ENCODE peak calls at places on chromosomes 5 and 9, in six cellular contexts. M, S, L, P, X and V are unnamed samples.

GRCh38 chr9:137488906-137489305 is 29.8 kb upstream of the NSMF start:
- DNase-seq in X (no peak), L (no peak), P (no peak), S (no peak), M (no peak), V (no peak)

GRCh38 chr5:128084228-128085167 is 932 bp downstream of the SLC12A2 start:
- DNase-seq in X (peak; percentile 37), P (no peak), S (peak; percentile 58), M (peak; percentile 52), L (peak; percentile 48), V (peak; percentile 44)

GRCh38 chr5:111748304-111748763 is 8.7 kb downstream of the NREP start:
- DNase-seq in X (peak; percentile 95), M (peak; percentile 97), S (peak; percentile 95), L (no peak), P (no peak), V (no peak)

GRCh38 chr9:109716631-109717030 is 63.4 kb upstream of the PALM2AKAP2 start:
- DNase-seq in M (peak; percentile 6), S (peak; percentile 15), P (no peak), X (no peak), L (no peak), V (no peak)

GRCh38 chr5:79527431-79527830 is 13.5 kb upstream of the HOMER1 start:
- DNase-seq in S (no peak), M (no peak), L (no peak), X (no peak), P (no peak), V (no peak)

GRCh38 chr5:198941-199820 is 7.9 kb downstream of the LRRC14B start:
- DNase-seq in X (no peak), S (no peak), L (no peak), P (no peak), M (no peak), V (no peak)

GRCh38 chr9:107587175-107587963 is 97.8 kb upstream of the KLF4 start:
- DNase-seq in X (peak; percentile 69), S (no peak), M (no peak), P (no peak), L (no peak), V (no peak)

GRCh38 chr9:134358026-134358967 is 32.0 kb downstream of the RXRA start:
- DNase-seq in L (no peak), M (no peak), P (no peak), X (no peak), S (peak; percentile 36), V (no peak)

GRCh38 chr9:105967798-105968197 is 273.5 kb downstream of the TMEM38B start:
- DNase-seq in P (no peak), S (no peak), M (no peak), X (no peak), L (no peak), V (no peak)

GRCh38 chr9:5510991-5511390 is 660 bp downstream of the PDCD1LG2 start:
- DNase-seq in P (no peak), S (peak; percentile 56), X (no peak), M (no peak), L (no peak), V (no peak)

GRCh38 chr5:157280927-157281326 is 15.0 kb downstream of the CYFIP2 start:
- DNase-seq in M (peak; percentile 54), L (no peak), P (no peak), S (peak; percentile 91), X (peak; percentile 20), V (no peak)

GRCh38 chr9:91302831-91303230 is 58.9 kb downstream of the AUH start:
- DNase-seq in L (no peak), P (peak; percentile 12), S (peak; percentile 91), M (peak; percentile 88), X (peak; percentile 76), V (no peak)

GRCh38 chr9:35749515-35750255 is 598 bp downstream of the RGP1 start:
- DNase-seq in L (peak; percentile 70), X (peak; percentile 60), P (no peak), M (no peak), S (peak; percentile 57), V (peak; percentile 14)

GRCh38 chr9:115810166-115810565 is 343.4 kb upstream of the PAPPA start:
- DNase-seq in M (no peak), X (no peak), S (no peak), P (no peak), L (no peak), V (no peak)

GRCh38 chr9:109426621-109427402 is 71.3 kb downstream of the PTPN3 start:
- DNase-seq in X (no peak), P (no peak), M (no peak), L (no peak), S (no peak), V (no peak)

GRCh38 chr9:133913571-133914369 is 78.4 kb downstream of the VAV2 start:
- DNase-seq in X (no peak), S (no peak), M (no peak), P (no peak), L (no peak), V (no peak)

GRCh38 chr5:124420952-124421351 is 325.5 kb downstream of the ZNF608 start:
- DNase-seq in S (no peak), X (no peak), L (no peak), M (no peak), P (no peak), V (no peak)

GRCh38 chr5:150409638-150410523 is 2.8 kb downstream of the CD74 start:
- DNase-seq in S (peak; percentile 91), L (peak; percentile 95), M (peak; percentile 79), P (peak; percentile 77), X (peak; percentile 93), V (peak; percentile 53)

GRCh38 chr5:10789021-10789420 is 28.0 kb upstream of the DAP start:
- DNase-seq in L (no peak), X (peak; percentile 68), P (no peak), M (peak; percentile 94), S (peak; percentile 78), V (no peak)

GRCh38 chr5:111278824-111279504 is 54.8 kb downstream of the CAMK4 start:
- DNase-seq in P (peak; percentile 45), L (peak; percentile 90), X (peak; percentile 60), S (peak; percentile 13), M (no peak), V (peak; percentile 72)

GRCh38 chr5:115979628-115980041 is 17.4 kb downstream of the LVRN start:
- DNase-seq in X (no peak), S (peak; percentile 84), L (no peak), P (no peak), M (peak; percentile 26), V (no peak)

GRCh38 chr9:133777871-133778270 is 39.7 kb upstream of the SARDH start:
- DNase-seq in S (no peak), M (no peak), P (no peak), L (no peak), X (no peak), V (no peak)

GRCh38 chr5:1555011-1555807 is 31.4 kb upstream of the LPCAT1 start:
- DNase-seq in M (peak; percentile 62), L (no peak), P (peak; percentile 96), X (no peak), S (peak; percentile 78), V (no peak)

GRCh38 chr5:16544607-16545374 is 72.0 kb downstream of the RETREG1 start:
- DNase-seq in X (no peak), M (peak; percentile 32), P (no peak), S (peak; percentile 64), L (no peak), V (no peak)

GRCh38 chr5:88695232-88695631 is 187.8 kb downstream of the MEF2C start:
- DNase-seq in P (no peak), X (no peak), M (no peak), L (no peak), S (no peak), V (no peak)

GRCh38 chr5:88691945-88692868 is 190.8 kb downstream of the MEF2C start:
- DNase-seq in L (no peak), X (no peak), S (peak; percentile 32), P (no peak), M (no peak), V (no peak)

GRCh38 chr5:88690619-88691560 is 192.1 kb downstream of the MEF2C start:
- DNase-seq in L (peak; percentile 82), M (peak; percentile 48), X (peak; percentile 72), S (peak; percentile 84), P (peak; percentile 7), V (peak; percentile 9)

GRCh38 chr5:88692979-88693932 is 189.7 kb downstream of the MEF2C start:
- DNase-seq in X (no peak), P (no peak), M (no peak), S (no peak), L (peak; percentile 85), V (no peak)

DNA sequence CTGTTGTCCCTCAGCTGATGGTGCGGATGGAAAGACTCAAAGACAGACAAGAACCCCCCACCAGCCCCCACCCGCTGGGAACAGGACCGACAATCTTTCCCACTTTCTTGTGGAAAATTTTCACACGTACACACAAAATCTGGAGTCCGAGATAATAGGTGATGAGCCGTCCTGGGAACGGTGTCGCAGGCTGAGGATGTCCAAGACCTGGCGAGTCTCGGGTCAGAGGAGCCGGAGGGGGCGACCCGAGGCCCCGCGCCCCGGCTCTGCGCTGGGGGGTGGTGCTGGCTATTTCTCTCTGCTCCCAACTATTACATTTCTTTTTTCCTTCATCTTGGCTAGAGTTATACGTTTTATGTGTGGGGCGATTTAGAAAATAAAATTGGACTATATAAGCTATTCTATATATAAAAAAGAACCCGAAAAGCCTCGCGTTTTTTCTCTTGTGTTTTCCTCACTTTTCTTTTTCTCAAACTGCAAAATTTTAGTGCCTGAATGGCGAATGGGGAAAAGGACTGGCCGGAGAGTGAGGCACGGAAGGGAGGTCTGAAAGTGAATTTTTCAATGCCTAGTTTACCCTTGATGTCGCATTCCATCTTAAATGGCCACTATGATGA is 188.8 kb downstream of the MEF2C start:
- DNase-seq in L (no peak), P (no peak), X (no peak), M (no peak), S (no peak), V (no peak)
- TF ChIP-seq EZH2 in L (no peak), P (no peak), X (peak; percentile 19), M (no peak), S (no peak), V (no peak)

DNA sequence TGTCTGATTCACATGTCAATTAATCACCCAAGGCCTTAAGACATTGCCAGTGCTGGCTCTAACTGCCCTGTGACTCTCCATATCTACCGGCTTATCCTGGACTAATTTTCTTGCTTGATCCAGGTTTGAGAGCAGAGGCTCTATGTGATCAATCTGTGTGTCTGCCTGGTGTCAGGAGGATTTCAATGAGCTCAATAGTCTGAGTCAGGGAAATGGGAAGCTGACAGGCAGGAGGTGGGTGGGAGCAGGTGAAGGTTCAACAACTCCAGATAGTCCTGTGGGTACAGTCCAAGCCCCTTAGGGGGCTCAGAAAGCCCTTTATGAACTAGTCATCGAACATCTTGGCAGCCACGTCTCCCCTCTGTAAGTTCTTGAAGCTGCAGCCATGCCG is 72.2 kb downstream of the SHB start:
- DNase-seq in P (no peak), X (no peak), M (no peak), L (no peak), S (no peak), V (no peak)
- TF ChIP-seq EZH2 in P (no peak), X (no peak), M (no peak), L (no peak), S (no peak), V (no peak)

GRCh38 chr5:123035320-123035949 is 1.1 kb downstream of the PPIC start:
- DNase-seq in M (peak; percentile 14), L (peak; percentile 84), X (peak; percentile 36), P (peak; percentile 6), S (peak; percentile 81), V (no peak)
- TF ChIP-seq EZH2 in M (no peak), L (no peak), X (no peak), P (no peak), S (no peak), V (no peak)

DNA sequence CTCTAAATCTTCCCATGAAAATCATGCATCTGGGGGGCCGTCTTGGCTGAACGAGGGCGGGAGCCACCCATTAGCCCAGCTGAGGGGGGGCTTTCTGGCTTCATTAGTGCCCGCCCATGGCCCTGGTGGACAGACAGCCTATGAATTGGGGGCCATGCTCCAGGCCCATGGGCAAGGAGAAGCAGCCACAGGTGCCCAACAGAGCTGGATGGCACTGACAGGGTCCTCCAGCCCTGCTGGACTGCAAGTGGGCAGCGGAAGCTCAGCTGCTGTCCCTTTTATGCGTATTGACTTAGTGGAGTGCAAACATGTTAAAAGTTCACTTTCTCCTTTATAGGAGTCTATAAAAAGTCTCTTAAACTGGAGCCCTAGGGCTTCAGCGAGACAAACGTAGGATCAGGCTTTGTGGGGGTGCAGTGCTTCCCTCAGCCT is 75.3 kb downstream of the MACROH2A1 start:
- DNase-seq in P (peak; percentile 41), X (no peak), S (no peak), L (no peak), M (no peak), V (no peak)
- TF ChIP-seq EZH2 in P (no peak), X (no peak), S (no peak), L (no peak), M (no peak), V (no peak)